ENCODE peak calls at places on chromosome 20, in ten cellular contexts. A is BJ, U is endothelial cell, H is colonic mucosa, M is GM12865, K is lung, Q is breast epithelium, N is heart right ventricle, P is HFFc6, B is fibroblast of mammary gland. S is an unnamed sample.

GRCh38 chr20:21548390-21549035 is 34.6 kb upstream of the NKX2-2 start:
- DNase-seq in K (no peak), N (no peak), M (peak; percentile 69), H (no peak), U (no peak), A (no peak), B (no peak), P (no peak), Q (no peak), S (no peak)

GRCh38 chr20:17614176-17614811 is 44.4 kb downstream of the DSTN start:
- DNase-seq in P (no peak), K (no peak), Q (no peak), N (peak; percentile 86), U (no peak), M (no peak), H (peak; percentile 84), A (no peak), B (peak; percentile 56), S (peak; percentile 91)

GRCh38 chr20:13017883-13018535 is 9.2 kb downstream of the SPTLC3 start:
- DNase-seq in Q (no peak), P (no peak), M (no peak), H (no peak), A (no peak), B (peak; percentile 41), U (no peak), N (no peak), K (no peak), S (no peak)

GRCh38 chr20:55415567-55416142 is 589.7 kb downstream of the CBLN4 start:
- DNase-seq in K (no peak), Q (no peak), B (peak; percentile 12), N (no peak), U (no peak), M (no peak), H (no peak), A (no peak), P (no peak), S (no peak)

GRCh38 chr20:47334022-47334551 is 22.4 kb downstream of the ZMYND8 start:
- DNase-seq in U (no peak), A (peak; percentile 84), M (no peak), P (peak; percentile 97), H (no peak), K (no peak), N (no peak), Q (no peak), B (peak; percentile 99), S (peak; percentile 30)

GRCh38 chr20:47843886-47844567 is 58.7 kb upstream of the SULF2 start:
- DNase-seq in U (no peak), B (no peak), A (no peak), Q (no peak), N (no peak), K (no peak), P (no peak), M (no peak), H (no peak), S (no peak)

GRCh38 chr20:7161690-7162089 is 394.2 kb downstream of the BMP2 start:
- DNase-seq in B (no peak), A (no peak), H (peak; percentile 26), U (peak; percentile 7), N (no peak), K (no peak), P (no peak), M (no peak), Q (no peak), S (no peak)

GRCh38 chr20:21719592-21720214 is 14.2 kb downstream of the PAX1 start:
- DNase-seq in N (no peak), B (peak; percentile 69), U (peak; percentile 79), M (peak; percentile 70), K (peak; percentile 57), H (peak; percentile 61), A (no peak), P (peak; percentile 50), Q (no peak), S (no peak)

GRCh38 chr20:20604907-20605306 is 107.5 kb downstream of the RALGAPA2 start:
- DNase-seq in U (no peak), N (no peak), A (no peak), Q (no peak), M (no peak), K (no peak), H (no peak), P (no peak), B (no peak), S (no peak)

GRCh38 chr20:58542411-58543095 is 27.4 kb upstream of the APCDD1L start:
- DNase-seq in M (no peak), A (no peak), K (no peak), B (peak; percentile 63), U (no peak), P (no peak), H (no peak), Q (peak; percentile 14), N (no peak), S (no peak)

GRCh38 chr20:17570347-17571152 is 675 bp downstream of the DSTN start:
- DNase-seq in K (peak; percentile 46), M (peak; percentile 22), B (peak; percentile 41), N (peak; percentile 53), P (peak; percentile 45), Q (peak; percentile 58), H (peak; percentile 73), A (no peak), U (peak; percentile 56), S (peak; percentile 56)

GRCh38 chr20:20303320-20303719 is 64.6 kb upstream of the INSM1 start:
- DNase-seq in U (no peak), H (no peak), P (no peak), B (no peak), N (no peak), Q (no peak), M (no peak), A (no peak), K (no peak), S (no peak)

DNA sequence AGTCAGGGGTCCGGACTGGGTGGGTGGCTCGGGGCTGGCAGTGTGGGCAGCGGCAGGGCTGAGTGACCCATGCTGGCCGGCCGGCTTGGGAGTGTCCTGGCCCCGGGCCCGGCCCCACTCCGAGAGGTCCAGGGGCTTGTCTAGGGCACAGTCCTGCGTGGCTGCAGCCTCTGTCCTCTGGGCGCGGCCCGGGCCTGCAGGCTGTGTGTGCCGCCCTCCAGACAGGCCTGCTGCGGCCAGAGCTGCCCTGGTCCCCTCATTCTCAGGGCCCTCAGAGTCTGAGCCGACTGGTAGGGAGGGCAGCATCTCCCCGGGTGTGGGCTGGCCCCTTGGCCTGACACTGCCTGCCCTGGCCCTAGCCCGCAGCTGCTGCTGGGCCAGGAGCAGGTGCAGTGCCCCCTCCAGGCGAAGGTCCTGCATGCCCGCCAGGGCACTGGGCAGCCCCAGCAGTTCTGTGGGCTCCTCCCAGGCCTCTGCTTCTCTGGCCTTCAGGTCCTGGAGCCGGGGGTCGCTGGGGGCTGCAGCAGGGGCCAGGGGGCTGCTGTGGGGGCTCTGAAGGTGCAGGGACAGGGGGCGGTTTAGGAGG is 6.9 kb upstream of the CABLES2 start:
- DNase-seq in N (no peak), Q (no peak), B (no peak), M (no peak), H (no peak), P (no peak), A (no peak), K (no peak), U (peak; percentile 45), S (no peak)
- TF ChIP-seq CTCF in N (no peak), Q (no peak), B (no peak), M (peak; percentile 9), H (no peak), P (peak; percentile 59), A (no peak), K (no peak), U (no peak), S (no peak)

DNA sequence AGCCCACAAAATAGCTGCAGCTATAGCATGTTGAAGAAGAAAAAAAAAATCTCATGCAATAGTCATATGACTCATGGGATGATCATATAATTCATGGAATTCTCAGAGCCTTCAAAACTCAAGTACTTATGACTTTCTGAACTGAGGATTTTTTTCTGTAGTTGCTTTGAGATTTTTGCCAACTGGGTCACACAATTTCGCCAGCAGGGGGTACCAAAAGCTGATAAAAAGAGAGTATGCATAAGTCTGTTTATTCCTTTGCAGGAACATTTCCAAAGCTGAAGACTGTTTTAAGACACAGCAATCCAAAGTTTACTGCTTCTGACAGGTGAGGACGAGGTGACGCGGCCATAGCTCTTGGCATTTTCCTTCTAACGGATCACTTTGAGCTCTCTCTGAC is 586.1 kb upstream of the CHD6 start:
- DNase-seq in Q (no peak), K (no peak), M (no peak), U (no peak), N (no peak), B (no peak), P (no peak), H (no peak), A (no peak), S (no peak)
- TF ChIP-seq CTCF in Q (peak; percentile 49), K (no peak), M (no peak), U (peak; percentile 20), N (peak; percentile 47), B (no peak), P (peak; percentile 48), H (no peak), A (no peak), S (peak; percentile 29)

DNA sequence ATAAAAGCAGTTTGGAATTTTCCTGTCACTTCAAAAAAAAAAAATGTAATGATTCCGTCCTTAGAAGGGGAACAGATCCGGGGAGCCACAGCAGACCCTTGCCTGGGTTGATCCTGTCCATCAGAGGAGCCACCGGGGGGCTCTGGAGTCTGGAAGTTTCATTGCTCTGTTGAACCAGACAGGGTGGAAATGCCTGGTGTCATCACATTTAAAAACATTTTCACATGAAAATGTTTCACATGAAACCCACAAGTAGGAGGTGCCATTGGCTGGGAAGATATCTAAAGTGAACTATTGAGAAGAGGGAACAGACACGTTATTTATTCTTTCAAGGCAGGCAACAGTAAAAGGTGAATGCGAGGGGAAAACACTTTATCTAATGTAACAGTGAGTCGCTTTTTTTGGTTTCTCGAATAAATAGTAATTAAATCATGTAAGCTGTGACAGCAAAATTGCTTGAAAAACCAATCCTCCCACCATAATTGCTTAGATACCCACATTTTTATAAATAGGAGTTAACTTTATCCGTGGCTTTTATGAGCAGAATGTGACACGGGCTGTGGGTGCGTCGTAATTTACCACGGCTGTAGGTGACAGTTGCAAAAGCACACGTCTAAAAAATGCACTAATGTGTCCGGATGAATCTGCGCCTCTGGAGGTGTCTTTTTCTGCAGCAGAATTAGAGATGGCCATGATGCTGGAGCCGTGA is 323.4 kb downstream of the TAF4 start:
- DNase-seq in A (no peak), U (no peak), M (no peak), N (no peak), P (no peak), H (no peak), B (no peak), Q (no peak), K (no peak), S (no peak)
- TF ChIP-seq CTCF in A (no peak), U (no peak), M (no peak), N (no peak), P (no peak), H (no peak), B (no peak), Q (no peak), K (no peak), S (no peak)

GRCh38 chr20:37282558-37282957 is 6.9 kb upstream of the MANBAL start:
- DNase-seq in A (no peak), H (no peak), K (no peak), N (no peak), B (peak; percentile 84), M (no peak), Q (no peak), P (peak; percentile 73), U (peak; percentile 18), S (no peak)
- TF ChIP-seq CTCF in A (peak; percentile 71), H (no peak), K (no peak), N (peak; percentile 35), B (peak; percentile 73), M (no peak), Q (peak; percentile 30), P (peak; percentile 75), U (no peak), S (no peak)

GRCh38 chr20:4195499-4195898 is 180.1 kb upstream of the RNF24 start:
- DNase-seq in P (no peak), K (no peak), N (no peak), Q (no peak), A (no peak), U (peak; percentile 20), H (no peak), B (peak; percentile 27), M (no peak), S (no peak)
- TF ChIP-seq CTCF in P (peak; percentile 73), K (no peak), N (peak; percentile 42), Q (no peak), A (peak; percentile 67), U (no peak), H (peak; percentile 12), B (peak; percentile 46), M (peak; percentile 16), S (peak; percentile 12)